ENCODE peak calls at places on chromosomes 1 and 21, in seven cellular contexts. U is activated gamma-delta T cell treated with Interleukin-2 at 50 U/mL for 16 hours; G is effector memory CD8-positive, alpha-beta T cell; W is retina; Y is GM03348; R is NCI-H1694 treated with DMSO at 0.1 percent for 48 hours; X is NCI-H774. C is an unnamed sample.

GRCh38 chr21:34511787-34512451 is at the start of gene KCNE1:
- DNase-seq in U (no peak), G (no peak), Y (peak), R (no peak), X (no peak), W (no peak), C (no peak)

GRCh38 chr1:168483531-168483930 is 60.3 kb downstream of the XCL2 start:
- DNase-seq in X (no peak), R (no peak), Y (peak), W (no peak), G (no peak), U (no peak), C (no peak)

GRCh38 chr1:28232558-28233263 is at the start of gene DNAJC8:
- DNase-seq in U (peak), Y (peak), R (peak), X (peak), W (peak), G (peak), C (peak)

GRCh38 chr1:58000821-58001220 is 545.7 kb downstream of the OMA1 start:
- DNase-seq in U (no peak), G (no peak), R (no peak), W (no peak), Y (no peak), X (no peak), C (no peak)

GRCh38 chr1:243798726-243799125 is 51.3 kb downstream of the AKT3 start:
- DNase-seq in G (no peak), Y (peak), X (no peak), R (no peak), U (no peak), W (no peak), C (no peak)

GRCh38 chr1:229148041-229148671 is 122.8 kb upstream of the RAB4A start:
- DNase-seq in X (peak), W (peak), U (no peak), R (peak), Y (no peak), G (no peak), C (peak)

GRCh38 chr1:86868477-86868876 is 45.4 kb downstream of the SELENOF start:
- DNase-seq in R (no peak), Y (no peak), X (no peak), G (no peak), W (no peak), U (no peak), C (no peak)

GRCh38 chr21:44444286-44444931 is 10.9 kb upstream of the LRRC3 start:
- DNase-seq in R (peak), X (no peak), W (no peak), Y (no peak), U (no peak), G (no peak), C (peak)

GRCh38 chr1:235650341-235651169 is 971 bp upstream of the GNG4 start:
- DNase-seq in U (no peak), G (no peak), X (peak), R (no peak), Y (no peak), W (peak), C (peak)

GRCh38 chr1:87684786-87685185 is 356.1 kb downstream of the LMO4 start:
- DNase-seq in U (no peak), Y (no peak), W (peak), X (peak), R (no peak), G (no peak), C (no peak)

GRCh38 chr1:61079898-61080336 is 2.4 kb upstream of the NFIA start:
- DNase-seq in U (peak), G (no peak), R (peak), X (peak), Y (peak), W (peak), C (peak)

GRCh38 chr1:63322944-63323865 is 838 bp downstream of the FOXD3 start:
- DNase-seq in G (peak), U (peak), X (peak), Y (no peak), R (peak), W (peak), C (peak)

GRCh38 chr1:31122101-31122735 is 56.7 kb upstream of the PUM1 start:
- DNase-seq in U (no peak), W (peak), X (no peak), Y (no peak), R (no peak), G (no peak), C (peak)

GRCh38 chr1:172323666-172324065 is 96.8 kb upstream of the C1orf105 start:
- DNase-seq in W (no peak), R (no peak), G (no peak), Y (no peak), U (no peak), X (no peak), C (no peak)